ENCODE peak calls at places on chromosomes 6 and 20, in five cellular contexts. One of them, this sample, is unnamed.

GRCh38 chr20:12464036-12464435 is 544.7 kb upstream of the SPTLC3 start:
- DNase-seq in tibial artery: no peak
- DNase-seq in suprapubic skin: no peak
- DNase-seq in mammary epithelial cell: no peak
- DNase-seq in lung: no peak
- DNase-seq in this sample: no peak

GRCh38 chr6:167906899-167907298 is 80.2 kb downstream of the AFDN start:
- DNase-seq in tibial artery: no peak
- DNase-seq in suprapubic skin: peak; percentile 61
- DNase-seq in mammary epithelial cell: no peak
- DNase-seq in lung: peak; percentile 36
- DNase-seq in this sample: no peak

GRCh38 chr6:163392533-163392932 is 22.0 kb upstream of the QKI start:
- DNase-seq in tibial artery: no peak
- DNase-seq in suprapubic skin: no peak
- DNase-seq in mammary epithelial cell: peak; percentile 88
- DNase-seq in lung: peak; percentile 52
- DNase-seq in this sample: no peak

GRCh38 chr6:143176090-143177021 is 115.7 kb downstream of the AIG1 start:
- DNase-seq in tibial artery: no peak
- DNase-seq in suprapubic skin: no peak
- DNase-seq in mammary epithelial cell: peak; percentile 92
- DNase-seq in lung: no peak
- DNase-seq in this sample: no peak

GRCh38 chr20:32476684-32477593 is 108.2 kb downstream of the NOL4L start:
- DNase-seq in tibial artery: no peak
- DNase-seq in suprapubic skin: no peak
- DNase-seq in mammary epithelial cell: no peak
- DNase-seq in lung: no peak
- DNase-seq in this sample: no peak

GRCh38 chr6:85464260-85464644 is 14.4 kb downstream of the NT5E start:
- DNase-seq in tibial artery: peak; percentile 78
- DNase-seq in suprapubic skin: no peak
- DNase-seq in mammary epithelial cell: peak; percentile 92
- DNase-seq in lung: no peak
- DNase-seq in this sample: peak; percentile 86

GRCh38 chr20:8449120-8449519 is 317.1 kb downstream of the PLCB1 start:
- DNase-seq in tibial artery: no peak
- DNase-seq in suprapubic skin: no peak
- DNase-seq in mammary epithelial cell: no peak
- DNase-seq in lung: no peak
- DNase-seq in this sample: no peak

GRCh38 chr6:30075094-30075986 is at the start of gene RNF39:
- DNase-seq in tibial artery: no peak
- DNase-seq in suprapubic skin: no peak
- DNase-seq in mammary epithelial cell: peak; percentile 79
- DNase-seq in lung: peak; percentile 68
- DNase-seq in this sample: no peak

DNA sequence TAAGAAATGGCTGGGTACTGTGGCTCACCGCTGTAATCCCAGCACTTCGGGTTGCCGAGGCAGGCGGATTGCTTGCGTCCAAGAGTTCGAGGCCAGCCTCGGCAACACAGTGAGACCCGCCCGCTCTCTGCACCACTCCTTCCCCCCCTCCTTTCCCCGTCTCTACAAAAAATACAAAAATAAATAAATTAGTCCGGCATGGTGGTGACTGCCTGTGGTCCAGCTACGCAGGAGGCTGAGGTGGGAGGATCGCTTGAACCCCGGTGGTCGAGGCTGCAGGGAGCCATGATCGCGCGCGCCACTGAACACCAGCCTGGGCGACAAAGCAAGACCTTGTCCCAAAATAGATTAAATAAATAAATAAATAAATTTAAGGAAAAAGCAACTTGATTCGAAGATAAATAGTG is 448 bp upstream of the RNF114 start:
- DNase-seq in tibial artery: no peak
- DNase-seq in suprapubic skin: no peak
- DNase-seq in mammary epithelial cell: no peak
- DNase-seq in lung: no peak
- DNase-seq in this sample: no peak
- H3K27ac ChIP-seq in tibial artery: peak overlapping the region; percentile 91
- H3K27ac ChIP-seq in suprapubic skin: peak overlapping the region; percentile 90
- H3K27ac ChIP-seq in mammary epithelial cell: no peak overlapping the region
- H3K27ac ChIP-seq in lung: peak overlapping the region; percentile 23
- H3K27ac ChIP-seq in this sample: peak overlapping the region; percentile 96

GRCh38 chr6:24228681-24229255 is 102.8 kb downstream of the NRSN1 start:
- DNase-seq in tibial artery: no peak
- DNase-seq in suprapubic skin: no peak
- DNase-seq in mammary epithelial cell: peak; percentile 8
- DNase-seq in lung: no peak
- DNase-seq in this sample: no peak
- H3K27ac ChIP-seq in tibial artery: no peak overlapping the region
- H3K27ac ChIP-seq in suprapubic skin: no peak overlapping the region
- H3K27ac ChIP-seq in mammary epithelial cell: no peak overlapping the region
- H3K27ac ChIP-seq in lung: no peak overlapping the region
- H3K27ac ChIP-seq in this sample: no peak overlapping the region

GRCh38 chr20:19683822-19684221 is 74.2 kb upstream of the RIN2 start:
- DNase-seq in tibial artery: no peak
- DNase-seq in suprapubic skin: no peak
- DNase-seq in mammary epithelial cell: no peak
- DNase-seq in lung: no peak
- DNase-seq in this sample: no peak

GRCh38 chr20:19688031-19688806 is 69.8 kb upstream of the RIN2 start:
- DNase-seq in tibial artery: peak; percentile 88
- DNase-seq in suprapubic skin: peak; percentile 79
- DNase-seq in mammary epithelial cell: peak; percentile 84
- DNase-seq in lung: peak; percentile 65
- DNase-seq in this sample: peak; percentile 84

GRCh38 chr20:19679931-19680330 is 78.1 kb upstream of the RIN2 start:
- DNase-seq in tibial artery: no peak
- DNase-seq in suprapubic skin: no peak
- DNase-seq in mammary epithelial cell: no peak
- DNase-seq in lung: no peak
- DNase-seq in this sample: no peak

GRCh38 chr20:19682249-19682648 is 75.8 kb upstream of the RIN2 start:
- DNase-seq in tibial artery: no peak
- DNase-seq in suprapubic skin: no peak
- DNase-seq in mammary epithelial cell: no peak
- DNase-seq in lung: no peak
- DNase-seq in this sample: no peak

DNA sequence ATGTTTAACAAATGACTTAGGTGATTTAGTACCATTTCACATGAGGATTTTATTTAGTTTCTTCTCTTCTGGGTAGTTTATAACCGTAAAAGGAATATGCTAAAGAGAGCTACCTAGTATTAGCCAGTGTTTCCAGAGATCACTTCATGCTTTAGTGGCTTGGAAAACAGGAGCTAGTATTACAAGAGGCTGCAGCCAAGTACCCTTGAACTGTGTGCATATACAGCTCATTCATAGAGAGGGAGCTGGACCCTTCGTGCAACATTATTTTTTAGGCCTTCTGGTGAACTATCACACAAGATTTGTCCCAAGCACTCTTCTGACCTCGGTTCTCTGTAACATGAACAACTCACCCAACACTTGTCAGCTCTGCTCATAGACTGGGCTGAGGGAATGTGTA is 74.9 kb upstream of the RIN2 start:
- DNase-seq in tibial artery: no peak
- DNase-seq in suprapubic skin: no peak
- DNase-seq in mammary epithelial cell: no peak
- DNase-seq in lung: no peak
- DNase-seq in this sample: peak; percentile 24
- H3K27ac ChIP-seq in tibial artery: no peak overlapping the region
- H3K27ac ChIP-seq in suprapubic skin: no peak overlapping the region
- H3K27ac ChIP-seq in mammary epithelial cell: no peak overlapping the region
- H3K27ac ChIP-seq in lung: no peak overlapping the region
- H3K27ac ChIP-seq in this sample: no peak overlapping the region

GRCh38 chr20:37997516-37997915 is 35.7 kb downstream of the TTI1 start:
- DNase-seq in tibial artery: no peak
- DNase-seq in suprapubic skin: no peak
- DNase-seq in mammary epithelial cell: no peak
- DNase-seq in lung: no peak
- DNase-seq in this sample: no peak
- H3K27ac ChIP-seq in tibial artery: no peak overlapping the region
- H3K27ac ChIP-seq in suprapubic skin: no peak overlapping the region
- H3K27ac ChIP-seq in mammary epithelial cell: no peak overlapping the region
- H3K27ac ChIP-seq in lung: no peak overlapping the region
- H3K27ac ChIP-seq in this sample: no peak overlapping the region

GRCh38 chr6:7155871-7156579 is 48.3 kb downstream of the RREB1 start:
- DNase-seq in tibial artery: no peak
- DNase-seq in suprapubic skin: no peak
- DNase-seq in mammary epithelial cell: no peak
- DNase-seq in lung: no peak
- DNase-seq in this sample: no peak

GRCh38 chr6:7153807-7154206 is 46.0 kb downstream of the RREB1 start:
- DNase-seq in tibial artery: no peak
- DNase-seq in suprapubic skin: no peak
- DNase-seq in mammary epithelial cell: no peak
- DNase-seq in lung: no peak
- DNase-seq in this sample: no peak

GRCh38 chr6:7152467-7152866 is 44.7 kb downstream of the RREB1 start:
- DNase-seq in tibial artery: no peak
- DNase-seq in suprapubic skin: no peak
- DNase-seq in mammary epithelial cell: no peak
- DNase-seq in lung: no peak
- DNase-seq in this sample: no peak

GRCh38 chr6:7156666-7157278 is 49.0 kb downstream of the RREB1 start:
- DNase-seq in tibial artery: no peak
- DNase-seq in suprapubic skin: no peak
- DNase-seq in mammary epithelial cell: no peak
- DNase-seq in lung: peak; percentile 70
- DNase-seq in this sample: no peak

GRCh38 chr6:7154341-7155139 is 46.8 kb downstream of the RREB1 start:
- DNase-seq in tibial artery: no peak
- DNase-seq in suprapubic skin: no peak
- DNase-seq in mammary epithelial cell: no peak
- DNase-seq in lung: no peak
- DNase-seq in this sample: no peak
- H3K27ac ChIP-seq in tibial artery: no peak overlapping the region
- H3K27ac ChIP-seq in suprapubic skin: no peak overlapping the region
- H3K27ac ChIP-seq in mammary epithelial cell: no peak overlapping the region
- H3K27ac ChIP-seq in lung: peak overlapping the region; percentile 12
- H3K27ac ChIP-seq in this sample: no peak overlapping the region

DNA sequence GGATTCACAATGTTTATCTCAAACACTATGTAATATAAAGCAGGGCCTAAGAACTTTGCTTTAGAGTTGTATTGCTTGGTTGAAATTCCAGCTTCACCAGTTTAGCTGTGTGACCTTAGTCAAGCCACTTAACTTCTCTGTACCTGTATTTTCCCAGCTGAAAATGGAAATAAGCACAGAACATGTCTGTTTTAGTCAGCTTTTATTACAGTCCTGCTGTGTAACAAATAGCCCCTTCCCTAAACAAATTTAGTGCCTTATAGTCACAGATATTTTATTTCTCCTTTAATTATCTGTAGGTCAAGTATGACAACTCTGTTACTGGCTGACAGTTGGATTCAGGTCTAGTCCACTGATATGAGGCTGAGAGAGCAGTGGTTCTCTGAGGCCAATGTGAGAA is 56.0 kb upstream of the JAG1 start:
- DNase-seq in tibial artery: no peak
- DNase-seq in suprapubic skin: no peak
- DNase-seq in mammary epithelial cell: no peak
- DNase-seq in lung: no peak
- DNase-seq in this sample: no peak
- H3K27ac ChIP-seq in tibial artery: no peak overlapping the region
- H3K27ac ChIP-seq in suprapubic skin: no peak overlapping the region
- H3K27ac ChIP-seq in mammary epithelial cell: no peak overlapping the region
- H3K27ac ChIP-seq in lung: no peak overlapping the region
- H3K27ac ChIP-seq in this sample: no peak overlapping the region

GRCh38 chr6:32109114-32109764 is at the start of gene TNXB:
- DNase-seq in tibial artery: peak; percentile 70
- DNase-seq in suprapubic skin: no peak
- DNase-seq in mammary epithelial cell: no peak
- DNase-seq in lung: no peak
- DNase-seq in this sample: no peak

GRCh38 chr6:32107447-32107846 is 1.7 kb downstream of the TNXB start:
- DNase-seq in tibial artery: peak; percentile 82
- DNase-seq in suprapubic skin: no peak
- DNase-seq in mammary epithelial cell: no peak
- DNase-seq in lung: no peak
- DNase-seq in this sample: no peak

GRCh38 chr6:32109765-32110160 is 625 bp upstream of the TNXB start:
- DNase-seq in tibial artery: no peak
- DNase-seq in suprapubic skin: no peak
- DNase-seq in mammary epithelial cell: no peak
- DNase-seq in lung: no peak
- DNase-seq in this sample: no peak

GRCh38 chr6:32108094-32108627 is 977 bp downstream of the TNXB start:
- DNase-seq in tibial artery: peak; percentile 86
- DNase-seq in suprapubic skin: peak; percentile 90
- DNase-seq in mammary epithelial cell: no peak
- DNase-seq in lung: no peak
- DNase-seq in this sample: peak; percentile 89

DNA sequence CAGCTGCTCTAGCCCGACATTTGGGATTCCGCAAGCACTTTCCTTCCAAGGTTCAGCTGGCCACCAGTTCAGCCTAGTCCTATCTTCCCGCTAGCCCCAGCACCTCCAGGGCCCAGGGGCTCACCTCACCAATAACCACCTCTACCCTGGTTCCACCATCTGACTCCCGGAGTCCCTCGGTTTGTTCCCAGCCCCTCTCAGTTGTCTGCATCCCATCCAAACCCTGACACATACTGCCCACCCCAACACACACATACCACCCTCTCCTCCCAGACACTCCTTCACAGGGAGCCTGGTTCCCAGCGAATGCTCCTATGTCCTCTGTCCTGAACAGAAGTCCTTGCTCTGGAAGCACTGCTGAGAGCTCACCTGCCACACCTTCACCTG is 418 bp downstream of the TNXB start:
- DNase-seq in tibial artery: no peak
- DNase-seq in suprapubic skin: no peak
- DNase-seq in mammary epithelial cell: no peak
- DNase-seq in lung: no peak
- DNase-seq in this sample: no peak
- H3K27ac ChIP-seq in tibial artery: peak overlapping the region; percentile 81
- H3K27ac ChIP-seq in suprapubic skin: peak overlapping the region; percentile 92
- H3K27ac ChIP-seq in mammary epithelial cell: no peak overlapping the region
- H3K27ac ChIP-seq in lung: peak overlapping the region; percentile 27
- H3K27ac ChIP-seq in this sample: peak overlapping the region; percentile 89

This sample was measured in coronary artery.